ENCODE peak calls at places on chromosomes 1 and 21, in six cellular contexts. Y is WTC11; F is astrocyte of the cerebellum; U is mesothelial cell of epicardium; Q is GM12865; A is CD8-positive, alpha-beta T cell. W is an unnamed sample.

GRCh38 chr1:207888647-207889046 is 22.3 kb downstream of the CD34 start:
- DNase-seq in Y (no peak), A (no peak), Q (no peak), F (no peak), U (no peak), W (no peak)

GRCh38 chr1:226609836-226610455 is 61.4 kb downstream of the STUM start:
- DNase-seq in F (no peak), Q (no peak), Y (no peak), U (no peak), A (no peak), W (peak)

GRCh38 chr1:90919190-90919719 is 102.6 kb downstream of the ZNF644 start:
- DNase-seq in Y (no peak), A (no peak), F (no peak), Q (peak), U (no peak), W (no peak)

GRCh38 chr1:3707298-3707938 is 44.8 kb upstream of the CCDC27 start:
- DNase-seq in A (no peak), Y (peak), U (no peak), Q (no peak), F (no peak), W (no peak)

GRCh38 chr21:29164330-29164942 is 34.0 kb downstream of the MAP3K7CL start:
- DNase-seq in A (no peak), Y (no peak), Q (peak), F (peak), U (no peak), W (peak)

GRCh38 chr1:17258116-17258757 is 9.3 kb downstream of the PADI3 start:
- DNase-seq in Q (no peak), F (no peak), A (no peak), U (no peak), Y (no peak), W (peak)

GRCh38 chr1:218996362-218996761 is 177.3 kb upstream of the LYPLAL1 start:
- DNase-seq in A (no peak), F (no peak), Q (no peak), Y (no peak), U (no peak), W (no peak)

GRCh38 chr1:5286244-5286643 is 631.8 kb downstream of the AJAP1 start:
- DNase-seq in A (peak), Q (no peak), U (no peak), Y (no peak), F (no peak), W (no peak)

GRCh38 chr1:233143266-233143665 is 152.3 kb downstream of the PCNX2 start:
- DNase-seq in Q (no peak), A (no peak), Y (no peak), U (no peak), F (no peak), W (no peak)

GRCh38 chr1:33118274-33118673 is 37.3 kb downstream of the AZIN2 start:
- DNase-seq in U (no peak), Y (no peak), Q (no peak), F (no peak), A (no peak), W (no peak)

GRCh38 chr1:161220002-161220401 is 3.4 kb downstream of the APOA2 start:
- DNase-seq in Q (no peak), Y (no peak), F (no peak), U (no peak), A (no peak), W (no peak)

GRCh38 chr1:21702780-21703179 is 33.6 kb upstream of the RAP1GAP start:
- DNase-seq in A (no peak), Y (no peak), U (no peak), F (no peak), Q (no peak), W (no peak)

GRCh38 chr1:150613061-150613920 is 16.1 kb downstream of the ENSA start:
- DNase-seq in U (no peak), A (peak), F (peak), Q (peak), Y (no peak), W (peak)

GRCh38 chr21:44533121-44533890 is 6.7 kb downstream of the KRTAP10-1 start:
- DNase-seq in U (no peak), Q (no peak), A (no peak), Y (no peak), F (no peak), W (no peak)

GRCh38 chr1:150148834-150149489 is 754 bp upstream of the PLEKHO1 start:
- DNase-seq in Q (no peak), F (no peak), U (no peak), A (no peak), Y (no peak), W (no peak)

GRCh38 chr21:15028186-15028585 is 36.6 kb downstream of the NRIP1 start:
- DNase-seq in Q (no peak), F (no peak), A (no peak), Y (no peak), U (no peak), W (no peak)

GRCh38 chr21:43903451-43904091 is 38.5 kb downstream of the AGPAT3 start:
- DNase-seq in Q (no peak), U (no peak), A (no peak), Y (no peak), F (no peak), W (no peak)

GRCh38 chr1:31791131-31791858 is 24.5 kb downstream of the SPOCD1 start:
- DNase-seq in U (peak), Q (no peak), Y (peak), A (no peak), F (no peak), W (no peak)

GRCh38 chr1:87134625-87135024 is 194.1 kb upstream of the LMO4 start:
- DNase-seq in Y (no peak), A (no peak), U (no peak), Q (no peak), F (no peak), W (no peak)

GRCh38 chr1:89553195-89553584 is 28.6 kb downstream of the LRRC8B start:
- DNase-seq in F (no peak), Y (no peak), U (no peak), A (no peak), Q (no peak), W (no peak)

GRCh38 chr1:243345205-243345604 is 89.4 kb downstream of the SDCCAG8 start:
- DNase-seq in F (peak), Q (peak), Y (no peak), U (no peak), A (no peak), W (no peak)
- TF ChIP-seq CTCF in F (peak), Q (no peak), Y (no peak), U (no peak), A (no peak), W (peak)

DNA sequence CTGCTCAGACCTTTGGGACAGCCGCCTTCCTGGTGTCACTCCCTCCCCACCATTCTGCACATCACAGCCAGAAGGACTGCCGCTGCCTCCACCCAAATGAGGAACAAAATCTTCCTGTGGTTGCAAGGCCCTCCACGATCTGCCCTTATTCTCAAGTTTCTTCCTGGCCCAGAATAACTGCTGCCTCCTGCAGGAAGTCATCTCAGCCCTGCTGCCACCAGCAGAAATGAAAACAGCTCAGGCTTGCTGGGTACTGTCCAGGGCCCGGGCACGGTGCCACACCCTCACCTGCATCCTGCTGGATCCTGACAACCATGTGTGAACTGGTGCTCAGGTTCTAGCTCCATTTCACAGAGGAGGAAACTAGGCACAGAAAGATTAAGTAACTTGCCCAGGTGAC is 2.8 kb downstream of the CLDN19 start:
- DNase-seq in F (no peak), Q (peak), U (no peak), Y (no peak), A (no peak), W (no peak)
- TF ChIP-seq CTCF in F (no peak), Q (no peak), U (no peak), Y (no peak), A (no peak), W (no peak)

DNA sequence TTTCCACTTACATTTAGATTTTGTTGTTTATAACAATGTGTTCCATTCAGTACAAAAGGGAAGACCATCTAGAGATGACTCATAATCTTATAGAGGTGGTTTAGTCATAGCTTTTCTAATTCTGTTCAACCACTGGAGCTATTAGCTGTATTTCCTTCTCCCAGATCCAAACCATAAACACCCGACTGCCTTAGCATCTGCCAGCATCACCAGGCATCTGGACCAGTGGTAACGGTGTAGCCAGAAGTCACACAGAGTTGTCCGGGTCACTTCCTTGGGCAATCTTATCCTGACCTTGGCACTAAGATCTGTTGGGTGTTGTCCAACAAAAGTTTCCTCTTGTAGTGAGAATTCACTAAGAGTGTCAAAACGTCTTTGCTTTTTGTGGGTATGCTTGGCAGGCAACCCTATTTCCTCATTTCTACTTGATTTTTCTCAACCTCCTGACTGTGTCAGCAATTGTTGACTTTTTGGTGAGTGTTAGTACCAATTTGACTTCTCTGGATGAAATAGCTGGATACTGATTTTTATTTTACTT is 372.1 kb upstream of the B3GALT2 start:
- DNase-seq in A (no peak), Q (no peak), F (peak), Y (no peak), U (no peak), W (no peak)
- TF ChIP-seq CTCF in A (no peak), Q (no peak), F (no peak), Y (no peak), U (no peak), W (no peak)

GRCh38 chr1:155909894-155910293 is 1.3 kb downstream of the RIT1 start:
- DNase-seq in Q (no peak), Y (no peak), F (no peak), U (no peak), A (no peak), W (no peak)

GRCh38 chr1:155912056-155912536 is 947 bp upstream of the RIT1 start:
- DNase-seq in U (no peak), A (no peak), Q (no peak), F (no peak), Y (no peak), W (no peak)

GRCh38 chr1:155913969-155914757 is 3.0 kb upstream of the RIT1 start:
- DNase-seq in U (no peak), A (no peak), F (no peak), Y (no peak), Q (no peak), W (no peak)

GRCh38 chr1:155911156-155912055 is at the start of gene RIT1:
- DNase-seq in A (peak), U (peak), Q (peak), Y (peak), F (peak), W (no peak)

DNA sequence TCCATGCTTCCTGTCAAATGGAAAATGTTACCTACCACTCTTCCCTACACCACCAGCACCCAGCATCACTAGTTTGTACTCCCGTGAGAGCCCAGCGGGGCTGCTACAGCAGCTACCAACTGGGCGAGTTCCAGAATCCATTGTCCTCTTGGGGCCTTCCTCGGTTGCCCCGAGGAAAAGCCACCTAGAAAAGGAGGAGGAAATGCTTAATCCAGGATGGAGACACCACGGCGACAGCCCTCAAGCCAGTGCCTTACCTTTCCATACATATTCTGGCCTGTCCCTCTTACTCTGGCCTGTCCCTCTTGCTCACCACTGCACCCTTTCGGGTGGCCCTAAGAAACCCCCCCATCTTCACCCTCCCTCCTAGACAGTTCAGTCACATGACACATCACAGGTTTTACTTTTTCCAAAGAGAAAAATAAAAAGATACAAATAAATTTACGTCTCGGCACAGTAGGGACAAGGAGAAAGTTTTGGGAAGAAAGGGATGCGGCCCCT is 478 bp downstream of the RIT1 start:
- DNase-seq in F (no peak), A (peak), U (no peak), Q (peak), Y (peak), W (no peak)
- TF ChIP-seq CTCF in F (peak), A (no peak), U (no peak), Q (no peak), Y (no peak), W (peak)

W was measured in AG09319.